ENCODE peak calls at places on chromosomes 6 and 20, in seven cellular contexts. Z is astrocyte, Y is PC-9, I is GM23338, X is IMR-90, A is OCI-LY7, C is PC-3. S is an unnamed sample. For H4K20me1, the result is how much of the 10 kb centered on the place peaks cover.

GRCh38 chr20:32356935-32357868 is 929 bp upstream of the ASXL1 start:
- DNase-seq in C (peak), I (peak), Z (peak), A (no peak), X (peak), Y (peak), S (peak)

GRCh38 chr20:45444050-45444449 is 25.5 kb upstream of the WFDC2 start:
- DNase-seq in A (no peak), Y (no peak), Z (no peak), I (no peak), C (peak), X (no peak), S (no peak)

GRCh38 chr6:62541502-62541901 is 255.5 kb upstream of the KHDRBS2 start:
- DNase-seq in Z (no peak), X (no peak), Y (no peak), C (no peak), A (no peak), I (no peak), S (no peak)

GRCh38 chr6:44166591-44167184 is 8.1 kb downstream of the CAPN11 start:
- DNase-seq in A (no peak), I (peak), C (no peak), Z (no peak), Y (no peak), X (no peak), S (peak)

GRCh38 chr6:161211380-161212035 is 62.4 kb downstream of the AGPAT4 start:
- DNase-seq in C (no peak), A (peak), Z (no peak), X (no peak), Y (no peak), I (peak), S (no peak)

GRCh38 chr6:139449611-139450000 is 75.2 kb upstream of the CITED2 start:
- DNase-seq in Z (peak), I (peak), X (peak), C (peak), A (no peak), Y (no peak), S (no peak)

GRCh38 chr6:156154896-156155295 is 622.3 kb upstream of the ARID1B start:
- DNase-seq in A (no peak), Z (no peak), Y (no peak), X (peak), C (peak), I (no peak), S (no peak)

GRCh38 chr6:44109212-44109611 is 18.0 kb downstream of the MRPL14 start:
- DNase-seq in A (no peak), X (no peak), Z (no peak), C (no peak), I (no peak), Y (no peak), S (no peak)

GRCh38 chr20:60057866-60058807 is 99.9 kb downstream of the CDH26 start:
- DNase-seq in Z (peak), C (no peak), Y (no peak), X (peak), A (peak), I (peak), S (peak)

GRCh38 chr20:38434770-38435554 is at the start of gene SNHG17:
- DNase-seq in X (peak), Y (peak), A (peak), C (peak), I (peak), Z (peak), S (peak)

GRCh38 chr20:38434310-38434741 is 802 bp downstream of the SNHG17 start:
- DNase-seq in Z (no peak), X (peak), I (peak), Y (peak), C (no peak), A (peak), S (no peak)

GRCh38 chr20:38430679-38431325 is 4.3 kb downstream of the SNHG17 start:
- DNase-seq in C (no peak), Y (no peak), X (peak), I (no peak), Z (no peak), A (no peak), S (peak)

GRCh38 chr20:38433304-38433972 is 1.7 kb downstream of the SNHG17 start:
- DNase-seq in X (no peak), I (no peak), Z (no peak), Y (no peak), C (no peak), A (no peak), S (no peak)

GRCh38 chr20:38432292-38432691 is 2.8 kb downstream of the SNHG17 start:
- DNase-seq in C (no peak), I (no peak), A (no peak), Y (no peak), Z (no peak), X (no peak), S (no peak)
- H4K20me1 ChIP-seq in C (half or more), I (under half), A (half or more), Y (half or more), Z (half or more), X (half or more), S (half or more)

DNA sequence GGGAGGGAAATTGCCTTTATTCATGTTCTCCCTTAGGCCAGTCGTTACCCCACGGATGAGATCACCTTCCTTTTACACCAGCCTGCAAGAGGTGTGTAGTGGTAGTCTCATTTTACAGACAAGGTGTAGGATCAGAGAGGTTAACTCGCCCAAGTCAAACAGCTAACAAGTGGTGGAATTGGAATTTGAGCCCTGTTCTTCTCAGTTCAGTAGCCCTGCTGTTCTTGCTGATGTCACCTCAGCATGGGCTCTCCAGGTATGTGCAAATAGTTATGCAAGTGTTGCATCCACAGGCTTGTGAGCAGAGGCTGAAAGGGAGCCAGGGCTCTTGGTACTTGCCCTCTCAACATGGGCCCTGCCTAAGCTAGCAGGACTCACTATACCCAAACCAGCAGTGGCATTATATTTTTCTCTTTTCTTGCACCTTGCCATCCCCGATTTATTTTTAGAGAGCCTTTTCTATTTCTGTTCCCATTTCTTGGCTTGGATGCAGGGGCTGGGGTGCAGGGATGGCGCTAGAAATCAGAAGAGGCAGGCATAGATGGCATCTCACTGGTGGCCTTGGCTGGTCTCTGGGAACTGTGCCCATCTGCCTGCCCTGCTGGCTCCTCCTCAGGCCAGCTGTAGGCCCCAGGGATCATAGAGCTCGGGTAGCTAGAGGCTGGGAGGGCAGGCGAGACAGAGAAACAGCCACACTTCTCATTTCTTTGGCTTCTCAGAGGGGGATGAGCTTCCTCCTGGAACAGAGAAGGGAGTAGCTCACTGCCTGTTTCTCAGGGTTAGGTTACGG is 18.2 kb downstream of the PPARD start:
- DNase-seq in I (peak), Z (peak), C (peak), Y (peak), A (no peak), X (peak), S (peak)
- TF ChIP-seq CTCF in I (no peak), Z (no peak), C (no peak), Y (no peak), A (no peak), X (no peak), S (no peak)

GRCh38 chr6:153074761-153075160 is 56.3 kb downstream of the RGS17 start:
- DNase-seq in A (no peak), C (no peak), Z (no peak), X (no peak), I (no peak), Y (no peak), S (no peak)
- H4K20me1 ChIP-seq in A (under half), C (under half), Z (under half), X (under half), I (under half), Y (under half), S (under half)

GRCh38 chr6:142751452-142751851 is 193.5 kb downstream of the HIVEP2 start:
- DNase-seq in C (no peak), Z (no peak), Y (no peak), I (no peak), X (no peak), A (no peak), S (no peak)

GRCh38 chr6:142752348-142752747 is 192.6 kb downstream of the HIVEP2 start:
- DNase-seq in A (no peak), X (peak), I (no peak), Y (no peak), Z (no peak), C (no peak), S (no peak)

GRCh38 chr6:142756215-142756630 is 188.8 kb downstream of the HIVEP2 start:
- DNase-seq in Z (peak), Y (peak), X (peak), C (peak), A (no peak), I (peak), S (no peak)

GRCh38 chr6:142749556-142749955 is 195.4 kb downstream of the HIVEP2 start:
- DNase-seq in Y (no peak), X (no peak), A (no peak), C (no peak), I (no peak), Z (no peak), S (no peak)

GRCh38 chr6:142753196-142753595 is 191.8 kb downstream of the HIVEP2 start:
- DNase-seq in C (no peak), I (no peak), X (no peak), A (no peak), Y (no peak), Z (no peak), S (no peak)
- TF ChIP-seq CTCF in C (no peak), I (no peak), X (no peak), A (no peak), Y (no peak), Z (no peak), S (no peak)

DNA sequence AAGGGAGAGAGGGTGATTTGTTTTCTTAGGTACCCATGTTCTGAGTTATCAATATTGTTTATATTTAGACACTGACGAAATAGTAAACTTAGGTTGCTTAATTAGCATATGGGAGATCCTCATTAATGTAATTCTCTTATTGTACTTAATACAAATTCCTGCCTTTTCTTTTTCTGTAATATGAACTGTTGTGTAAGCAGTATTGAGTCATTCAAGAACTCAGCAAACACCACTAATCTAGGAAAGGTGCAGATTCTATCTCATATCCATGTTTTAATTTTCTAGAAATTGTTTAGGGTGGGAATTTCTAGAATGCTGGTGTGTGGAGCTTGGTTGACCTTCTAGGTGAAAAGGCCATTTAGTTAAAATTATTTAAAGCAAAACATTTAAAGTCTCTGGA is 216.0 kb downstream of the ZFAND3 start:
- DNase-seq in I (no peak), X (no peak), A (no peak), Y (no peak), C (peak), Z (no peak), S (no peak)
- H4K20me1 ChIP-seq in I (under half), X (half or more), A (under half), Y (under half), C (under half), Z (half or more), S (half or more)

DNA sequence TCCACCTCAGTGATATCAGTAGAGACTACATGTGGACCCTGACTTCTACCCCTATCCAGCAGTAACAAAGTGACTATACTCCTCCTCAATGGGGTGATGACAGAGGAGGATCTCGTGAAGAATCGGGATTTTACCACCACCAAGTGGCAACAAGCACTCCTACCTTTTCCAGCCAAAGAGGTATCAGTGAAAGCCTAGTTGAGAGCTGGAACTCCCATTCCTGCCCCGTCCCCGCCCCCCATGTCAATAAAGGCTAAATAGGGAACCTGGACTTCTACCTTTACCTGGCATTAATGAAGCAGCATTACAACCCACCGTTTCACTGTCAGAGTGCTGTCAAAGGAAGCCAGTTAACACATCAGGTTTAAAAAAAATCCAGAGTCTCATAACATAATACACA is 45.3 kb downstream of the RNF24 start:
- DNase-seq in C (no peak), X (no peak), Z (no peak), I (peak), Y (no peak), A (no peak), S (no peak)
- TF ChIP-seq CTCF in C (no peak), X (no peak), Z (no peak), I (peak), Y (no peak), A (no peak), S (no peak)

GRCh38 chr6:122408697-122409458 is 9.4 kb downstream of the HSF2 start:
- DNase-seq in Z (no peak), C (no peak), I (no peak), X (no peak), Y (no peak), A (no peak), S (no peak)
- H4K20me1 ChIP-seq in Z (under half), C (under half), I (under half), X (under half), Y (under half), A (under half), S (under half)

DNA sequence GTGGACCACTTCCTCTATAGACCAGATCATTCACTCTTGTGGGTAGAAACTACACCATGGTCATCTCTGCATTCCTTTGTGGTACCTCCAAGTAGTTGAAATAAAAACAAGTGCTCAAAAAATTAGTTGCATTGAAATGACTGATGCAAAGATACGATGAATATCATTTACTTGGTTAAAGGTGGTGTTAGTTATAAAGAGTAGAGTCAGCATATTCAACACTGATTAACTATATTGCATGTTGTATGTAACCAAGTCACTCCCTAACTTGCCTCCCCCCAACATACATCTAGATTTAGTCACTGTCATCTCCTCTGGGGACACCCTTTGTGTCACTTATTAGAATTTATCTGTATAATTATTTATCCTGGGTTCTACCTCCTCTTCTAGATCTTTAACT is 77.7 kb downstream of the SHLD1 start:
- DNase-seq in Z (no peak), I (no peak), Y (no peak), A (no peak), C (no peak), X (no peak), S (no peak)
- TF ChIP-seq CTCF in Z (no peak), I (no peak), Y (no peak), A (no peak), C (no peak), X (no peak), S (no peak)